ENCODE peak calls at places on chromosomes 16 and 17, in nine cellular contexts. T, P, V, N, D, J, Q, L and C are unnamed samples.

GRCh38 chr17:58630883-58631522 is 60.8 kb downstream of the TEX14 start:
- DNase-seq in J (no peak), T (no peak), Q (no peak), D (peak; percentile 54), L (peak; percentile 12), N (peak; percentile 15), P (peak; percentile 56), V (peak; percentile 67), C (no peak)

GRCh38 chr17:78252701-78253635 is 21.5 kb downstream of the TMEM235 start:
- DNase-seq in L (no peak), P (no peak), V (no peak), N (no peak), Q (no peak), J (no peak), T (no peak), D (peak; percentile 85), C (no peak)

GRCh38 chr16:703406-703805 is 2.2 kb downstream of the FBXL16 start:
- DNase-seq in L (no peak), J (no peak), V (no peak), N (no peak), P (no peak), D (no peak), Q (no peak), T (no peak), C (no peak)

GRCh38 chr17:39745335-39746144 is 7.8 kb downstream of the GRB7 start:
- DNase-seq in T (no peak), P (no peak), N (no peak), L (no peak), D (no peak), J (no peak), Q (no peak), V (no peak), C (no peak)

GRCh38 chr17:30091166-30091670 is 25.4 kb upstream of the NSRP1 start:
- DNase-seq in T (no peak), J (no peak), N (no peak), P (no peak), L (no peak), V (no peak), D (no peak), Q (no peak), C (no peak)

GRCh38 chr17:66468241-66469087 is 166.1 kb downstream of the PRKCA start:
- DNase-seq in T (no peak), V (no peak), J (no peak), L (no peak), N (no peak), Q (no peak), P (no peak), D (peak; percentile 10), C (no peak)

GRCh38 chr17:77207689-77208216 is 67.0 kb downstream of the SEC14L1 start:
- DNase-seq in Q (no peak), L (no peak), P (peak; percentile 14), D (no peak), N (no peak), V (no peak), T (no peak), J (no peak), C (no peak)

GRCh38 chr17:49218941-49219913 is 8.7 kb downstream of the ABI3 start:
- DNase-seq in J (no peak), N (no peak), L (peak; percentile 42), D (no peak), T (no peak), P (peak; percentile 86), V (peak; percentile 71), Q (no peak), C (peak; percentile 91)

GRCh38 chr17:8275421-8276290 is 12.8 kb upstream of the RANGRF start:
- DNase-seq in Q (no peak), T (no peak), L (no peak), J (no peak), N (no peak), D (no peak), P (no peak), V (no peak), C (no peak)